ENCODE peak calls at places on chromosome 12, in six cellular contexts. Q is K562, L is SK-N-SH, E is HCT116, V is GM12878, I is HepG2. R is an unnamed sample.
A peak's percentile ranks its signal among the peaks of the same experiment; 100 is the strongest.

GRCh38 chr12:88342434-88342833 is 200.3 kb downstream of the TMTC3 start:
- DNase-seq in Q (no peak), L (no peak), V (no peak), E (no peak), I (no peak), R (no peak)

GRCh38 chr12:92601680-92602079 is 101.1 kb upstream of the PLEKHG7 start:
- DNase-seq in I (no peak), Q (no peak), L (no peak), E (no peak), V (no peak), R (no peak)

GRCh38 chr12:2194571-2194970 is 141.8 kb downstream of the CACNA1C start:
- DNase-seq in Q (no peak), I (no peak), V (no peak), L (no peak), E (no peak), R (no peak)

GRCh38 chr12:66127695-66128094 is 2.9 kb downstream of the LLPH start:
- DNase-seq in I (no peak), Q (no peak), L (no peak), E (no peak), V (no peak), R (no peak)

GRCh38 chr12:128823216-128823915 is 392 bp downstream of the SLC15A4 start:
- DNase-seq in E (no peak), I (peak; percentile 12), V (no peak), L (no peak), Q (peak; percentile 45), R (peak; percentile 57)

GRCh38 chr12:30858471-30858870 is 68.1 kb upstream of the TSPAN11 start:
- DNase-seq in Q (no peak), I (no peak), L (no peak), V (no peak), E (no peak), R (no peak)

GRCh38 chr12:3263939-3264699 is 186.9 kb downstream of the TSPAN9 start:
- DNase-seq in Q (no peak), L (peak; percentile 93), I (no peak), V (no peak), E (no peak), R (no peak)

GRCh38 chr12:130849561-130850417 is 10.7 kb upstream of the STX2 start:
- DNase-seq in I (peak; percentile 89), L (no peak), V (no peak), Q (no peak), E (no peak), R (no peak)

GRCh38 chr12:121214855-121215745 is 5.2 kb downstream of the P2RX4 start:
- DNase-seq in Q (peak; percentile 14), E (peak; percentile 75), L (no peak), I (peak; percentile 38), V (no peak), R (no peak)
- TF ChIP-seq JUND in Q (peak; percentile 76), E (peak; percentile 71), L (no peak), I (no peak), V (no peak), R (no peak)

DNA sequence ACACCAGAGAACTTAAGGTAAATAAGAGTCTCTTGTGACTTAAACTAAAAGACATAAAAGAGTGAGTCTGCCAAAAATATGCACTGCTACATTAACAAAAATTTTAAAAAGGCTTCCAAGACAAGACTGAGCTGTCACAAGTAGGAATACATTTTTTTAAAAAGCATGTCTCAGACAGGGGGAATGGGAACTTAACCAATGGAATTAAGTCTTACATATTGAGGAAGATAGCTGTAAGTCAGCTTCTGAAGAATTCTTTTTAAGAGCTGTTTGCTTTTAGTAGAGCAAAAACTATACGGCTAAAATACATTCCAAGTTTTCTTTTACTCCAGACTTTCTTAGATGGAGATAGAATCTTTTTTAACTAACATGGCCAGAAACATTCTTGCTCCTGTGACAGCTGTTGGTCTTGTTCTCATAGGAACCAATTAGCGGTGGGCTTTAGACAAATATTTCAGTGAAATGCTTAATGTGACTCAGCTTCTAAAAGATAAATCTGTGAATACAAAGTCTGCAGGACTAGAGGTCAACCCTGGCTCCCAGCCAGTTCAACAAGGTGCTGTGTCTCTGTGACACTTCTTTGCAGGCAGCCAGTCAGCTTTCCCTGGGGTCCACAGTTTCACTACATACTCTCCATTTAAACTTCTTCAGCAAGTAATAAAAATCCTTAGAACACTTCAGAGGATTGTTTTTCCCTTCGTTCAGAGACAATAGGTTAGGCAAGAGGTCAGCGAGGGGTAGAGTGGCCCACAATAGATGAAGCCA is 187.6 kb downstream of the NAV3 start:
- DNase-seq in V (no peak), E (no peak), I (peak; percentile 3), L (no peak), Q (no peak), R (no peak)
- TF ChIP-seq JUND in V (no peak), E (no peak), I (no peak), L (no peak), Q (no peak), R (no peak)

GRCh38 chr12:47779301-47779942 is 6.4 kb downstream of the SLC48A1 start:
- DNase-seq in E (peak; percentile 61), V (peak; percentile 53), I (peak; percentile 69), L (peak; percentile 88), Q (peak; percentile 82), R (peak; percentile 89)
- TF ChIP-seq JUND in E (no peak), V (no peak), I (no peak), L (no peak), Q (no peak), R (no peak)

GRCh38 chr12:27566159-27566558 is 42.2 kb downstream of the PPFIBP1 start:
- DNase-seq in I (no peak), V (no peak), L (no peak), E (no peak), Q (no peak), R (no peak)
- TF ChIP-seq JUND in I (no peak), V (no peak), L (no peak), E (no peak), Q (no peak), R (no peak)

GRCh38 chr12:116216022-116216756 is 61.3 kb downstream of the MED13L start:
- DNase-seq in E (no peak), I (no peak), Q (no peak), V (no peak), L (no peak), R (no peak)

GRCh38 chr12:116213885-116214527 is 63.5 kb downstream of the MED13L start:
- DNase-seq in V (no peak), L (no peak), I (no peak), Q (no peak), E (no peak), R (no peak)

GRCh38 chr12:116215021-116215420 is 62.5 kb downstream of the MED13L start:
- DNase-seq in E (no peak), V (no peak), I (no peak), Q (no peak), L (no peak), R (no peak)

GRCh38 chr12:116220756-116221155 is 56.7 kb downstream of the MED13L start:
- DNase-seq in V (no peak), E (no peak), L (no peak), I (no peak), Q (no peak), R (no peak)

GRCh38 chr12:116217045-116217444 is 60.4 kb downstream of the MED13L start:
- DNase-seq in V (no peak), E (no peak), I (no peak), Q (no peak), L (no peak), R (no peak)
- TF ChIP-seq JUND in V (no peak), E (no peak), I (no peak), Q (no peak), L (no peak), R (no peak)

DNA sequence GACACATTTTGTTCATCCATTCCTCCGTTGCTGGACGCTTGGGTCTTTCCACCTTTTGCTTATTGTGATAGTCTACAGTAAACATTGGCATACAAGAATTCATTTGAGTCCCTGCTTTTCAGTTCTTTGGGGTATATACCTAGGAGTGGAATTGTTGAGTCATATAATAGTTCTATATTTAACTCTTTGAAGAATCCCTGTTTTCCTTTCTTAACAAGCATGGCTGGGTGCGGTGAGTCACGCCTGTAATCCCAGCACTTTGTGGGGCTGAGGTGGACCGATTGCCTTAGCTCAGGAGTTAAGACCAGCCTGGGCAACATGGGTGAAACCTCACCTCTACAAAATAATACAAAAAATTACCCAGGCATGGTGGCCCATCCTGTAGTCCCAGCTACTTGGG is 75.4 kb downstream of the CCDC92 start:
- DNase-seq in I (no peak), L (no peak), Q (no peak), E (peak; percentile 39), V (no peak), R (no peak)
- TF ChIP-seq JUND in I (no peak), L (no peak), Q (no peak), E (peak; percentile 82), V (no peak), R (no peak)